ENCODE peak calls at places on chromosomes 1 and 21, in eight cellular contexts. A is heart right ventricle, P is brain microvascular endothelial cell, W is psoas muscle, S is H7, M is fibroblast of lung, R is neuronal stem cell, G is neural progenitor cell. B is an unnamed sample. For H3K27me3, the result is how much of the 10 kb centered on the place peaks cover.

GRCh38 chr1:239587066-239587465 is 200.7 kb downstream of the CHRM3 start:
- DNase-seq in R (no peak), M (no peak), S (no peak), G (no peak), W (no peak), P (no peak), A (no peak), B (peak)

GRCh38 chr1:30929135-30929889 is 20.8 kb upstream of the SDC3 start:
- DNase-seq in M (peak), P (peak), W (no peak), A (no peak), R (no peak), S (peak), G (peak), B (peak)

GRCh38 chr1:233215135-233215722 is 80.3 kb downstream of the PCNX2 start:
- DNase-seq in G (no peak), A (no peak), M (no peak), S (no peak), W (no peak), R (no peak), P (no peak), B (peak)

GRCh38 chr1:22290157-22290556 is 147.3 kb upstream of the WNT4 start:
- DNase-seq in R (no peak), P (no peak), W (no peak), A (no peak), S (peak), G (no peak), M (no peak), B (no peak)

GRCh38 chr1:78665809-78666208 is 16.2 kb downstream of the IFI44 start:
- DNase-seq in P (no peak), R (no peak), G (no peak), M (no peak), S (no peak), A (no peak), W (no peak), B (no peak)

GRCh38 chr1:189987509-189987908 is 490.2 kb downstream of the BRINP3 start:
- DNase-seq in M (no peak), A (no peak), R (no peak), G (no peak), W (no peak), P (no peak), S (no peak), B (no peak)

GRCh38 chr1:100511058-100511457 is 26.9 kb upstream of the GPR88 start:
- DNase-seq in M (no peak), S (no peak), W (no peak), G (no peak), P (no peak), R (no peak), A (no peak), B (no peak)

GRCh38 chr1:111197598-111198289 is 2.7 kb downstream of the DENND2D start:
- DNase-seq in G (peak), S (peak), P (peak), R (no peak), W (no peak), A (no peak), M (peak), B (no peak)

GRCh38 chr21:16592399-16592798 is 862.6 kb downstream of the USP25 start:
- DNase-seq in G (no peak), S (no peak), A (no peak), P (no peak), M (peak), R (no peak), W (no peak), B (no peak)

GRCh38 chr1:37755290-37755689 is 9.6 kb downstream of the EPHA10 start:
- DNase-seq in M (no peak), S (no peak), W (no peak), P (no peak), A (no peak), R (no peak), G (no peak), B (no peak)

GRCh38 chr1:154983776-154984466 is 777 bp downstream of the FLAD1 start:
- DNase-seq in M (no peak), G (no peak), A (no peak), S (peak), R (no peak), W (peak), P (no peak), B (no peak)

GRCh38 chr1:44672254-44672955 is 1.9 kb downstream of the TMEM53 start:
- DNase-seq in P (peak), W (no peak), R (no peak), G (peak), A (peak), M (peak), S (no peak), B (no peak)

GRCh38 chr1:170675825-170676224 is 11.9 kb downstream of the PRRX1 start:
- DNase-seq in G (no peak), R (no peak), P (no peak), M (no peak), W (no peak), S (no peak), A (no peak), B (no peak)

DNA sequence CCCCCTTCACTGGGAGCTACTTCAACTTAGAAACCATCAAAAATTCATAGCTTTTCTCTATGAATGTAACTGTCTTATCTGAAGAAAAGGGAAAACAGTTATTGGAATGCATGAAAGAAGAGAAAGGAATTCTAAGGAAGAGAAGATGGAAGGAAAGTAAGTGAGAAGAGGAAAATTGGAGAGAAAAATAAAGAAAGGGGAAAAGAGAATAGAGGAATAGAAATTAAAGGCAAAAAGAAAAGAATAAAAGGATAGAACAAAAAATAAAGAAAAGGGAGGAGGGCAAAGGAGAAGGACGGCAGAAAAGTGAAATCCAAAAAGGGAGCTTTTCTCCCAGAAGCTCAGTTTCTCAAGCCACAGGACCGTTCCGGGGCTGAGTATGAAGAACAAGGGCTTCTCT is 9.9 kb upstream of the PROX1 start:
- DNase-seq in M (no peak), P (no peak), W (no peak), G (no peak), R (no peak), S (no peak), A (no peak), B (no peak)
- H3K27me3 ChIP-seq in M (under half), P (under half), W (under half), G (half or more), R (half or more), S (half or more), A (half or more), B (under half)

DNA sequence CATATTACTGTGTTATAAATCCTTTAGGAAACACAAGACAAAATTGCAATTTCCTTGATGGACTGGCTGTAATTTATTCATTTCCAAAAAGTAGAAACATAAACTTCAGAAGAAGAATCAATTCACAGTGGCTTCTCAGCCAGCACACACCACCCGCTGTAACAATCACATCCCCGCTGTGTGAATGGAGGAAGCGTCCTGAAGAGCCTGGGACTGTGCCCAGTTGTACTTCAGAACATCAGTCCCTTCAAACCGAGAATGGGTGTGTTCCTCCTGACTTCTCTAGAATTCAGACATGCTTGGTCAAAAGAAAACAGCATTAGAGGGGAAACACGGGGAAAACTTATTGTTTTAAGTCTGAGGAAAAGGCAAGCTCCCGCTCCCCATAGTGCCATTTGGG is 28.8 kb upstream of the CD84 start:
- DNase-seq in W (no peak), G (no peak), M (no peak), R (no peak), A (no peak), P (no peak), S (no peak), B (no peak)
- H3K27me3 ChIP-seq in W (under half), G (under half), M (under half), R (under half), A (under half), P (under half), S (under half), B (under half)

GRCh38 chr1:245247356-245247755 is 92.6 kb downstream of the KIF26B start:
- DNase-seq in M (no peak), W (no peak), S (no peak), G (no peak), A (no peak), R (no peak), P (no peak), B (no peak)
- H3K27me3 ChIP-seq in M (under half), W (under half), S (under half), G (under half), A (under half), R (under half), P (under half), B (under half)

DNA sequence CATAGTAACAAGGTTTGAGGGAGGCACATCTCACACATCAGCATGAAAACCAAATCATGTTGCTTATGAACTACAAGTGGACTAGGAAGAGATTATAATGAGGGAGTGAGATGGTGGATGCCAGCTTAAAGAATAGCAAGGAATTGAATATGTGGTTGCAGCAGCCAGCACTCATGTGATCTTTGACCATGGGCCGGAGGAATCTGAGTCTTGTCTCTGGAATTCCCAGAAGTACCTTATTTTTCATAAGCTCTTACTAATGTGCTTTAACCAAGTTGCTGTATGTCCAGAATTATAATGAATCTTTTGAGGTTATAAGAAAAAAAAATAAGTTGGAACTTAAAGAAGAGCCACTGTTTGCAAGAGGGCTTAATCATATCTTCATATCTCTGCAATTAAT is 97.0 kb downstream of the DISP1 start:
- DNase-seq in S (no peak), G (no peak), A (no peak), M (peak), W (no peak), R (no peak), P (peak), B (no peak)
- H3K27me3 ChIP-seq in S (under half), G (under half), A (under half), M (under half), W (under half), R (under half), P (under half), B (under half)

DNA sequence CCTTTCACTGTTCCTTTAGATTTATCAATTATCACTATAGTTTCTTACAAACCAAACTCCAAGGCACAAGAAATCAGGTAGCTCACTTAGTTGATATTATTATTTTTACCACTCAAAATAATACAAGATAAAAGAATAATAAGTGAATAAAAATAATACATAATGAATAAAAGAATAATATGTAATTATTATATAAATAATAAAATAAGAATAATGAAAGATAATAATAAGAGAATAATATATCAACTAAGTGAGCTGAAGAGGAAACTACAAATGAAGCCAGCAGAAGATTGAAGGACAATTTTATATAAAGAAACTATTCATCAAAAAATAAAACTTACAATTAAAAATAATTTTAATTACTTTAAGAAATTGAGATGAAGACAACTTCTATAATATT is 90.6 kb downstream of the LRRIQ3 start:
- DNase-seq in G (no peak), P (no peak), M (no peak), A (no peak), S (no peak), W (no peak), R (no peak), B (no peak)
- H3K27me3 ChIP-seq in G (under half), P (under half), M (under half), A (under half), S (under half), W (under half), R (under half), B (under half)

GRCh38 chr1:223634423-223634822 is 31.1 kb downstream of the CAPN8 start:
- DNase-seq in W (no peak), S (no peak), M (no peak), G (no peak), A (no peak), R (no peak), P (no peak), B (no peak)
- H3K27me3 ChIP-seq in W (under half), S (under half), M (under half), G (under half), A (under half), R (under half), P (under half), B (under half)

DNA sequence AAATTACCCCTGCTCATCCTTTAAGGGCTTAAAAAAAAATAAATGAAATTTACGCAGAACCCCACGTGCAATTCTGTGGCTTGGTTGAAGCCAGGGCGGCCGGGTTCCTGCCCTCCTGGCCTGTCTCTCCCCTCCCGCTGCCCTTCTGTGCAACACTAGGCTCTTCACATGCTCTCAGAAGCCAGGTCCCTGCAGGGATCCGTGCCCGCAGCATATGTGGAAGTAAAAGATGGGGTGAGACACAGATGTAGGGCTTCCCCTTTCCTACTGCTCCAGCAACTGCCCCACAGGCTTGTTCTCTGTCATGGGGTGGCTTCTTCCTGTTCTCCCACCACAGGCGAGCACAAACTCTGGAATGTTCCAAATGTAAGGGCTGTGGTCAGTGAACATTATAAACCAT is 535.4 kb downstream of the KIF26B start:
- DNase-seq in S (no peak), G (no peak), A (no peak), R (no peak), W (no peak), M (peak), P (no peak), B (no peak)
- H3K27me3 ChIP-seq in S (under half), G (under half), A (under half), R (under half), W (under half), M (under half), P (under half), B (under half)

GRCh38 chr1:198669023-198669698 is 30.3 kb downstream of the PTPRC start:
- DNase-seq in S (no peak), P (peak), R (no peak), W (no peak), G (no peak), A (no peak), M (peak), B (peak)
- H3K27me3 ChIP-seq in S (under half), P (under half), R (under half), W (under half), G (under half), A (under half), M (under half), B (under half)

DNA sequence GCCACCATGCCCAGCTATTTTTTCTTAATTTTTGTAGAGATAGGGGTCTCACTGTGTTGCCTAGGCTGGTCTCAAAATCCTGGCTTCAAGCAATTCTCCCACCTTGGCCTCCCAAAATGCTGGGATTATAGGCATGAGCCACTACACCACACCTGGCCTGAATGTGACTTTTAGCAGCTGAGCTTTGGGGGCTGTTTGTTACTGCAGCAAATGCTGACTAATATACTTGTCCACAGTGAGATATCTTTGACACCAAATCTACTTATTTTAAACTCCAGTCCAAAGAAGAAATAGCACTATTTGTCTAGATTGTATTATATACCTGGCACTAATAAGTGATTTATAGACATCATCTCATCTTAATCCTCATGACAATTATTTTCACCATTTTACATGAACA is 30.5 kb downstream of the LRRC52 start:
- DNase-seq in W (no peak), R (no peak), G (no peak), A (no peak), P (no peak), M (no peak), S (no peak), B (no peak)
- H3K27me3 ChIP-seq in W (under half), R (under half), G (under half), A (under half), P (under half), M (under half), S (under half), B (under half)

B was measured in small intestine.